ENCODE peak calls at places on chromosomes 12 and 14, in eight cellular contexts. D is transverse colon, J is GM23248, B is breast epithelium, Z is PC-9, I is ovary, P is sigmoid colon, W is pancreas. Q is an unnamed sample. For H3K4me1, the result is how much of the 10 kb centered on the place peaks cover.

GRCh38 chr12:113149361-113150150 is at the start of gene CFAP73:
- DNase-seq in D (peak), J (peak), B (peak), Z (peak), I (no peak), P (no peak), W (peak), Q (peak)

GRCh38 chr14:51304956-51305355 is 64.9 kb downstream of the TMX1 start:
- DNase-seq in D (no peak), J (peak), B (no peak), Z (peak), I (no peak), P (no peak), W (no peak), Q (no peak)

GRCh38 chr12:120639771-120640721 is at the start of gene CABP1:
- DNase-seq in D (peak), J (no peak), B (no peak), Z (no peak), I (no peak), P (no peak), W (peak), Q (peak)

GRCh38 chr12:76921891-76922664 is 43.3 kb upstream of the CSRP2 start:
- DNase-seq in D (no peak), J (peak), B (no peak), Z (no peak), I (no peak), P (no peak), W (no peak), Q (no peak)

GRCh38 chr12:15600223-15600935 is 188.8 kb downstream of the EPS8 start:
- DNase-seq in D (no peak), J (no peak), B (no peak), Z (no peak), I (no peak), P (no peak), W (no peak), Q (no peak)

GRCh38 chr12:80186727-80187217 is 87.4 kb downstream of the OTOGL start:
- DNase-seq in D (peak), J (peak), B (peak), Z (peak), I (peak), P (peak), W (peak), Q (no peak)

GRCh38 chr12:111673503-111673902 is 12.3 kb downstream of the BRAP start:
- DNase-seq in D (no peak), J (peak), B (no peak), Z (no peak), I (peak), P (no peak), W (no peak), Q (no peak)

GRCh38 chr12:92556141-92556540 is 146.6 kb upstream of the PLEKHG7 start:
- DNase-seq in D (no peak), J (no peak), B (no peak), Z (no peak), I (no peak), P (no peak), W (no peak), Q (no peak)

GRCh38 chr12:119770146-119770545 is 102.2 kb downstream of the PRKAB1 start:
- DNase-seq in D (no peak), J (peak), B (no peak), Z (no peak), I (no peak), P (no peak), W (no peak), Q (no peak)

GRCh38 chr12:81998761-81999378 is 239.7 kb upstream of the PPFIA2 start:
- DNase-seq in D (no peak), J (no peak), B (no peak), Z (no peak), I (no peak), P (no peak), W (no peak), Q (no peak)

GRCh38 chr14:101716077-101716950 is 45.2 kb upstream of the PPP2R5C start:
- DNase-seq in D (no peak), J (no peak), B (peak), Z (no peak), I (peak), P (no peak), W (no peak), Q (no peak)

GRCh38 chr12:12357697-12358476 is 1.0 kb downstream of the BORCS5 start:
- DNase-seq in D (no peak), J (peak), B (no peak), Z (no peak), I (no peak), P (no peak), W (no peak), Q (no peak)

GRCh38 chr14:36940476-36940875 is 231.9 kb downstream of the SLC25A21 start:
- DNase-seq in D (no peak), J (peak), B (no peak), Z (no peak), I (no peak), P (no peak), W (no peak), Q (no peak)

GRCh38 chr14:33657478-33657877 is 293.4 kb downstream of the EGLN3 start:
- DNase-seq in D (no peak), J (peak), B (no peak), Z (no peak), I (no peak), P (no peak), W (no peak), Q (no peak)

GRCh38 chr14:104503691-104504090 is 75.9 kb upstream of the C14orf180 start:
- DNase-seq in D (no peak), J (no peak), B (no peak), Z (no peak), I (no peak), P (no peak), W (no peak), Q (no peak)

GRCh38 chr14:75406102-75406501 is 21.7 kb upstream of the JDP2 start:
- DNase-seq in D (no peak), J (no peak), B (no peak), Z (no peak), I (no peak), P (no peak), W (no peak), Q (no peak)

GRCh38 chr12:90953956-90954421 is 987 bp downstream of the CCER1 start:
- DNase-seq in D (no peak), J (no peak), B (no peak), Z (no peak), I (no peak), P (no peak), W (peak), Q (no peak)

GRCh38 chr12:8827551-8828347 is 5.3 kb downstream of the A2ML1 start:
- DNase-seq in D (no peak), J (no peak), B (peak), Z (no peak), I (no peak), P (no peak), W (no peak), Q (no peak)

GRCh38 chr12:120404271-120404670 is 33.6 kb upstream of the COX6A1 start:
- DNase-seq in D (no peak), J (no peak), B (no peak), Z (no peak), I (no peak), P (no peak), W (no peak), Q (no peak)

GRCh38 chr12:76030378-76031080 is 1.0 kb downstream of the PHLDA1 start:
- DNase-seq in D (peak), J (peak), B (peak), Z (no peak), I (peak), P (peak), W (peak), Q (peak)

GRCh38 chr14:71322660-71323250 is 415.5 kb downstream of the PCNX1 start:
- DNase-seq in D (no peak), J (peak), B (no peak), Z (peak), I (no peak), P (no peak), W (no peak), Q (no peak)

GRCh38 chr14:106067935-106068334 is 541.6 kb downstream of the TMEM121 start:
- DNase-seq in D (no peak), J (no peak), B (no peak), Z (no peak), I (no peak), P (no peak), W (no peak), Q (no peak)

GRCh38 chr12:94677778-94678177 is 27.4 kb upstream of the TMCC3 start:
- DNase-seq in D (no peak), J (no peak), B (peak), Z (peak), I (no peak), P (no peak), W (no peak), Q (no peak)

GRCh38 chr12:12896261-12896660 is 4.9 kb downstream of the GPRC5A start:
- DNase-seq in D (no peak), J (peak), B (no peak), Z (peak), I (no peak), P (no peak), W (no peak), Q (no peak)

GRCh38 chr14:77738559-77739250 is 22.3 kb downstream of the SNW1 start:
- DNase-seq in D (no peak), J (peak), B (no peak), Z (no peak), I (no peak), P (no peak), W (peak), Q (peak)

GRCh38 chr14:53710615-53711014 is 246.0 kb downstream of the BMP4 start:
- DNase-seq in D (no peak), J (no peak), B (no peak), Z (no peak), I (no peak), P (no peak), W (no peak), Q (no peak)

GRCh38 chr14:23538785-23539184 is 12.8 kb downstream of the ZFHX2 start:
- DNase-seq in D (no peak), J (peak), B (no peak), Z (no peak), I (no peak), P (no peak), W (no peak), Q (no peak)

GRCh38 chr12:72380441-72380840 is 108.3 kb downstream of the TRHDE start:
- DNase-seq in D (no peak), J (no peak), B (no peak), Z (no peak), I (no peak), P (no peak), W (no peak), Q (no peak)

GRCh38 chr12:48001426-48002178 is 2.7 kb downstream of the COL2A1 start:
- DNase-seq in D (peak), J (peak), B (no peak), Z (no peak), I (no peak), P (no peak), W (peak), Q (peak)

GRCh38 chr12:109718390-109718789 is 4.8 kb downstream of the FAM222A start:
- DNase-seq in D (no peak), J (no peak), B (no peak), Z (no peak), I (no peak), P (no peak), W (no peak), Q (no peak)

GRCh38 chr12:84929486-84929885 is 16.9 kb upstream of the SLC6A15 start:
- DNase-seq in D (no peak), J (peak), B (no peak), Z (no peak), I (no peak), P (no peak), W (no peak), Q (no peak)

GRCh38 chr12:132772551-132772950 is 10.9 kb upstream of the ANKLE2 start:
- DNase-seq in D (peak), J (no peak), B (no peak), Z (no peak), I (no peak), P (no peak), W (no peak), Q (no peak)

GRCh38 chr12:132774646-132775275 is 13.1 kb upstream of the ANKLE2 start:
- DNase-seq in D (no peak), J (no peak), B (no peak), Z (no peak), I (no peak), P (no peak), W (no peak), Q (no peak)

GRCh38 chr12:132773077-132774020 is 11.7 kb upstream of the ANKLE2 start:
- DNase-seq in D (no peak), J (no peak), B (no peak), Z (no peak), I (no peak), P (no peak), W (no peak), Q (peak)

GRCh38 chr12:132774159-132774558 is 12.5 kb upstream of the ANKLE2 start:
- DNase-seq in D (no peak), J (no peak), B (no peak), Z (no peak), I (no peak), P (no peak), W (no peak), Q (no peak)

GRCh38 chr12:132771126-132771838 is 9.7 kb upstream of the ANKLE2 start:
- DNase-seq in D (peak), J (peak), B (no peak), Z (no peak), I (no peak), P (no peak), W (no peak), Q (no peak)
- H3K4me3 ChIP-seq in D (no peak), J (no peak), B (no peak), Z (no peak), I (no peak), P (no peak), W (no peak), Q (no peak)

GRCh38 chr14:89771251-89771650 is 183.3 kb downstream of the EFCAB11 start:
- DNase-seq in D (no peak), J (no peak), B (no peak), Z (no peak), I (no peak), P (no peak), W (no peak), Q (no peak)
- H3K4me1 ChIP-seq in D (under half), J (under half), B (under half), Z (under half), I (under half), P (under half), W (under half), Q (under half)

DNA sequence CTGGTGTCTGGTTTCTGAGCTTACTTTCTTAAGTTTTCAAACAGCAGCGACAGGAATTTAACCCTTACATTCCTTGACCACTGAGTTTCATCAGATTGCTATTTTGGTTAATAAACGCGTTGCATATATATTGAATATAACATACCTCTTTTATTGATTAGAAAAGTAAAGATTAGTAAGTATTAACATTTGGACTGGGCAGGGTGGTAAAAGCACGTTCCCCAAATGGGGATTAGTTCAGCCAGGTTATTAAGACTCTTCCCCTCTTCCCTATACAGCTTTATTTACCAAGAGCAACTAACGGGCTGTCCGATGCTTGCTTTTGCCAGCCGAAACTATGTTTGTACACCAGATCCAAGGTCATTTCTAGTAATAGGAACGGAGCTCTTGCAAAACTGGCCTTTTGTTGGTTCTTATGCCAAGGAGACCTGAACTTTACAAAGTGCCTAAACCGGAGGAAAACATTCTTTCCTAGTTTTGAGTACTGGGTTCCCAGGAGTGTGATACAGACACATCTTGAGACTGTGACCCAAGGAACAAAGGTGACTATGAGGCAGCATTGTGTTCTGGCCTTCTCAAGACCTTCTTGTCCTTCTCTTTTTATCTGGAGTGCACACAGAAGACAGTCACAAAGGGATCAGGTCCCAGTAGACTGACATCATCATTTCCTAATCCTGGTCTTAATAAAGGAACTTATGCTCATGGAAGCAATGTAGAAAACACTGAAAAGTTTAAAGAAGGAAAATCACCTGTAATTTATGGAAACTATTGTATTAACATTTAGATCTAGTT is 2.6 kb downstream of the GLRX5 start:
- DNase-seq in D (no peak), J (peak), B (peak), Z (no peak), I (no peak), P (no peak), W (no peak), Q (no peak)
- H3K4me3 ChIP-seq in D (no peak), J (no peak), B (no peak), Z (no peak), I (no peak), P (no peak), W (no peak), Q (no peak)

GRCh38 chr14:68395585-68395984 is 397.3 kb downstream of the ZFP36L1 start:
- DNase-seq in D (no peak), J (peak), B (no peak), Z (no peak), I (peak), P (peak), W (no peak), Q (no peak)
- H3K4me1 ChIP-seq in D (under half), J (half or more), B (half or more), Z (under half), I (half or more), P (half or more), W (under half), Q (under half)

GRCh38 chr14:60656755-60657608 is 7.7 kb upstream of the SIX1 start:
- DNase-seq in D (peak), J (peak), B (no peak), Z (no peak), I (peak), P (no peak), W (peak), Q (peak)

GRCh38 chr14:60654303-60654925 is 5.1 kb upstream of the SIX1 start:
- DNase-seq in D (no peak), J (peak), B (no peak), Z (no peak), I (no peak), P (no peak), W (no peak), Q (no peak)

GRCh38 chr14:60655898-60656754 is 6.8 kb upstream of the SIX1 start:
- DNase-seq in D (no peak), J (no peak), B (no peak), Z (no peak), I (no peak), P (no peak), W (no peak), Q (no peak)

GRCh38 chr14:60653709-60654161 is 4.5 kb upstream of the SIX1 start:
- DNase-seq in D (no peak), J (no peak), B (no peak), Z (no peak), I (no peak), P (no peak), W (no peak), Q (no peak)

GRCh38 chr14:60655114-60655897 is 6.0 kb upstream of the SIX1 start:
- DNase-seq in D (no peak), J (no peak), B (no peak), Z (no peak), I (no peak), P (no peak), W (no peak), Q (no peak)
- H3K4me3 ChIP-seq in D (no peak), J (no peak), B (no peak), Z (no peak), I (no peak), P (no peak), W (no peak), Q (no peak)

GRCh38 chr14:93056166-93056839 is 59.4 kb downstream of the ITPK1 start:
- DNase-seq in D (no peak), J (peak), B (no peak), Z (no peak), I (no peak), P (no peak), W (no peak), Q (peak)

GRCh38 chr14:93054876-93055275 is 60.8 kb downstream of the ITPK1 start:
- DNase-seq in D (no peak), J (no peak), B (no peak), Z (no peak), I (no peak), P (no peak), W (no peak), Q (peak)

GRCh38 chr14:93056840-93057585 is 58.7 kb downstream of the ITPK1 start:
- DNase-seq in D (no peak), J (peak), B (no peak), Z (no peak), I (no peak), P (peak), W (no peak), Q (peak)

GRCh38 chr14:93054006-93054405 is 61.7 kb downstream of the ITPK1 start:
- DNase-seq in D (peak), J (no peak), B (no peak), Z (no peak), I (no peak), P (no peak), W (no peak), Q (peak)

DNA sequence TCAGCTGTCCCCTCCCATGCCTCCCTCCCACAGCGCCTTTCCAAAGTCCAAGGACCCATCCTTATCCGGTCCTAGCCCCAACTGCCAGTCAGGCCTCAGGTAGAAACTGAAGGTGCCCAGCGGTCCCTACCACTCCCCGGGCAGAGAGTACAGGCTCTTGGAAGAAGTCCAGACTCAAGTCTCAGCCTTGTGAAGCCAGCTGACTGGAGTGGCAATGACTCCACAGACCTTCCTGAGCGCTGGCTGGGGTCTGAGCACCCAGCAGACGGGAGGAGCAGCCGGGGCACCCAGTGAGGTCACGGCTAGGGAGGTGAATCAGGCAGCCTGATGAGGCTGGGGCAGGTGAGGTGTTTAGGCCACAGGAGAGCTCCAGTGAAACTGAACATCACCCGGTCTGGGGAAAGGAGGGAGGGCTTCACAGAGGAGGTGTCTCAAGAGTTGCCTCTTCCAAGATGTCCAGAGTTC is 60.0 kb downstream of the ITPK1 start:
- DNase-seq in D (peak), J (no peak), B (no peak), Z (no peak), I (no peak), P (no peak), W (no peak), Q (peak)
- H3K4me1 ChIP-seq in D (half or more), J (under half), B (under half), Z (under half), I (under half), P (half or more), W (under half), Q (half or more)

GRCh38 chr12:22935090-22935489 is 310.1 kb downstream of the ETNK1 start:
- DNase-seq in D (no peak), J (peak), B (no peak), Z (no peak), I (no peak), P (no peak), W (no peak), Q (no peak)

GRCh38 chr12:22938323-22938722 is 313.4 kb downstream of the ETNK1 start:
- DNase-seq in D (no peak), J (no peak), B (no peak), Z (no peak), I (no peak), P (no peak), W (no peak), Q (no peak)

GRCh38 chr12:22935501-22935900 is 310.5 kb downstream of the ETNK1 start:
- DNase-seq in D (no peak), J (peak), B (no peak), Z (no peak), I (no peak), P (no peak), W (no peak), Q (no peak)
- H3K4me3 ChIP-seq in D (no peak), J (peak), B (peak), Z (no peak), I (no peak), P (no peak), W (no peak), Q (no peak)